ENCODE peak calls at places on chromosomes 12 and 14, in nine cellular contexts. Y, T, Q, L, E, K, F, N and I are unnamed samples.

GRCh38 chr12:28568709-28569108 is 378.5 kb downstream of the CCDC91 start:
- DNase-seq in Q (no peak), L (no peak), E (peak; percentile 37), T (peak; percentile 72), K (no peak), N (peak; percentile 73), F (no peak), Y (no peak), I (no peak)

GRCh38 chr14:104940526-104941150 is 16.0 kb downstream of the PLD4 start:
- DNase-seq in T (no peak), K (no peak), E (no peak), Q (no peak), N (no peak), L (no peak), Y (peak; percentile 32), F (peak; percentile 56), I (no peak)

GRCh38 chr12:131055093-131055465 is 101.4 kb downstream of the ADGRD1 start:
- DNase-seq in Q (no peak), N (no peak), T (no peak), Y (no peak), L (no peak), E (no peak), K (no peak), F (peak; percentile 13), I (peak; percentile 64)

GRCh38 chr12:2841056-2841455 is 6.2 kb upstream of the NRIP2 start:
- DNase-seq in Q (no peak), Y (no peak), K (no peak), T (peak; percentile 20), F (no peak), E (no peak), N (no peak), L (no peak), I (no peak)

GRCh38 chr14:73502017-73502619 is 11.4 kb downstream of the RIOX1 start:
- DNase-seq in E (no peak), F (no peak), N (no peak), K (no peak), T (no peak), L (no peak), Q (no peak), Y (no peak), I (no peak)

GRCh38 chr12:45388545-45388944 is 172.7 kb downstream of the ANO6 start:
- DNase-seq in K (peak; percentile 61), Y (peak; percentile 54), L (no peak), E (peak; percentile 67), T (peak; percentile 50), F (peak; percentile 75), N (peak; percentile 30), Q (peak; percentile 49), I (no peak)

GRCh38 chr14:21098892-21099595 is 589 bp upstream of the ZNF219 start:
- DNase-seq in Y (no peak), K (no peak), Q (no peak), F (peak; percentile 47), N (no peak), T (no peak), E (no peak), L (no peak), I (no peak)

GRCh38 chr12:912466-913235 is 36.8 kb downstream of the RAD52 start:
- DNase-seq in L (no peak), Q (no peak), K (no peak), N (no peak), Y (no peak), F (no peak), E (no peak), T (no peak), I (no peak)

GRCh38 chr14:71472281-71472960 is 459.8 kb upstream of the RGS6 start:
- DNase-seq in F (no peak), L (no peak), Y (no peak), N (peak; percentile 53), K (no peak), E (peak; percentile 60), T (peak; percentile 55), Q (no peak), I (no peak)

GRCh38 chr14:53491256-53491905 is 338.3 kb upstream of the DDHD1 start:
- DNase-seq in Y (no peak), L (no peak), Q (no peak), T (peak; percentile 46), K (peak; percentile 34), F (no peak), E (peak; percentile 62), N (peak; percentile 42), I (no peak)

GRCh38 chr14:103656031-103656757 is 27.2 kb downstream of the KLC1 start:
- DNase-seq in Q (no peak), Y (no peak), E (peak; percentile 29), N (no peak), T (no peak), K (no peak), L (no peak), F (no peak), I (peak; percentile 21)

GRCh38 chr14:103657466-103657865 is 28.5 kb downstream of the KLC1 start:
- DNase-seq in Y (no peak), K (no peak), Q (no peak), N (peak; percentile 79), F (no peak), E (peak; percentile 94), T (peak; percentile 83), L (no peak), I (peak; percentile 56)

GRCh38 chr14:103654619-103655018 is 25.6 kb downstream of the KLC1 start:
- DNase-seq in K (no peak), E (no peak), L (no peak), T (no peak), Y (no peak), F (no peak), Q (no peak), N (no peak), I (no peak)

GRCh38 chr14:103659631-103660030 is 30.6 kb downstream of the KLC1 start:
- DNase-seq in N (no peak), Y (no peak), T (no peak), L (no peak), Q (no peak), F (no peak), K (no peak), E (no peak), I (no peak)

DNA sequence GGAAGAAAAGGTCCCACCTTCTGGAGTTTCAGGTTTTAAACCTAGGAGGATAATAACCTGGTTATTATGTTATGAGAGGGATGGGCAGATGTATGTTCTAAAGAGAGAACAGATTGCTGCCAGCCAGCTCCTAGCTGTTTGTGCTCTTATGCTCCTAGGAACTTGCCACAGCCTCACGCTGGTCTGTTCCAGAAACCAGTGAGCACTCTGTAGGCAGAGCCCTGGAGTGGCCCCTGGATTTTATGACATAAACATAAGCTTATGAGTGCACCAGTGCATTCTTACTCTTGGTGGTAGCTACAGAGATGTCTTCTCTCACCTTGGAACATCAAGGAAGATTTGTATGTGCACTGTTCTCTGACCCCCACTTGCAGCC is 27.7 kb downstream of the KLC1 start:
- DNase-seq in E (peak; percentile 38), T (no peak), K (no peak), F (no peak), L (no peak), N (no peak), Y (no peak), Q (no peak), I (no peak)
- H3K36me3 ChIP-seq in E (peaks cover 61% of the 10 kb centered on the region), T (peaks cover 24% of the 10 kb centered on the region), K (peaks cover 67% of the 10 kb centered on the region), F (peaks cover 71% of the 10 kb centered on the region), L (no peaks in the 10 kb centered on the region), N (peaks cover 49% of the 10 kb centered on the region), Y (peaks cover 5% of the 10 kb centered on the region), Q (peaks cover 55% of the 10 kb centered on the region), I (peaks cover 10% of the 10 kb centered on the region)

GRCh38 chr12:80218925-80219714 is 119.8 kb downstream of the OTOGL start:
- DNase-seq in Y (no peak), Q (peak; percentile 14), L (no peak), F (no peak), E (no peak), N (no peak), T (no peak), K (peak; percentile 16), I (no peak)
- H3K4me3 ChIP-seq in Y (no peak overlapping the region), Q (no peak overlapping the region), L (no peak overlapping the region), F (no peak overlapping the region), E (no peak overlapping the region), N (no peak overlapping the region), T (no peak overlapping the region), K (no peak overlapping the region), I (no peak overlapping the region)

DNA sequence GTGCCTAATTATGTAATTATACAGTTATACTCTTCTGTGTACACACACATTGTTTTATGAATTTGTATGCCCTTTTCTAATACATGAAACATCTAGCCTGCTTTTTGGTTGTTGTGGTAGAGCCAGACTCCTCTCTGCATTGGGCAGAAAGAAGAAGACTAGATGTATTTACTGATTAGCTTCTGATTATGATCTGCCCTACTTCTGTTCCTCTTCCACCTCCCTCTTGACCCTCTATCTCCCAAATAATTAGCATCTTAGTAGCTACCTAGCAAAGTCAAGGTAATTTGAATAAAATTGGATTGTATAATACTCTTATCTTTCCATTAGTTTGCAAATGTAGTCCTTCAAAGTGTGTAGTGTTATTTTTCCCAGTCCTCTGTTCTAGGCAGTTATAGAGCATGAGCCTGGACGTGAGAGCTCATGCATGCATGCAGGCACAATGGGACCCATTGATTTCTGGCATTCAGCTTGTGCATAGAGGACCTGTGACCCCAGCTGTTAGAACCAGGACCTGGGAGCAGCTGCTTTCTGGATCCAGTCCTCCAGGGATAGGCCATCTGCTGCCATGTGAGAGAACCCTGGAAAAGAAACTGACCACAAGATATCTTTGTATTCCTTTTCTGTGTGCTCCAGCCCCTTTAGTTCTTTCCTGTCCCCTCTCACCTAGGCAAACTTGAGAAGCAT is 76.7 kb downstream of the SUSD6 start:
- DNase-seq in L (no peak), Q (no peak), K (no peak), E (no peak), N (no peak), Y (no peak), F (no peak), T (no peak), I (no peak)
- H3K4me1 ChIP-seq in L (peaks cover 27% of the 10 kb centered on the region), Q (peaks cover 83% of the 10 kb centered on the region), K (peaks cover 9% of the 10 kb centered on the region), E (peaks cover 15% of the 10 kb centered on the region), N (peaks cover 10% of the 10 kb centered on the region), Y (peaks cover 56% of the 10 kb centered on the region), F (no peaks in the 10 kb centered on the region), T (no peaks in the 10 kb centered on the region), I (peaks cover 10% of the 10 kb centered on the region)

GRCh38 chr12:6653987-6654386 is 6.8 kb upstream of the ACRBP start:
- DNase-seq in E (no peak), K (no peak), Q (no peak), N (no peak), T (no peak), Y (no peak), F (no peak), L (no peak), I (peak; percentile 10)

GRCh38 chr12:6652391-6652790 is 5.2 kb upstream of the ACRBP start:
- DNase-seq in F (no peak), E (no peak), N (no peak), Q (no peak), T (no peak), L (no peak), K (no peak), Y (no peak), I (peak; percentile 20)

GRCh38 chr12:6647083-6647604 is at the start of gene ACRBP:
- DNase-seq in N (peak; percentile 35), T (peak; percentile 61), K (peak; percentile 34), E (peak; percentile 78), L (peak; percentile 82), F (peak; percentile 94), Y (peak; percentile 87), Q (peak; percentile 74), I (peak; percentile 87)

GRCh38 chr12:6653342-6653741 is 6.1 kb upstream of the ACRBP start:
- DNase-seq in Q (no peak), E (no peak), F (no peak), Y (no peak), L (no peak), T (no peak), N (no peak), K (no peak), I (no peak)

DNA sequence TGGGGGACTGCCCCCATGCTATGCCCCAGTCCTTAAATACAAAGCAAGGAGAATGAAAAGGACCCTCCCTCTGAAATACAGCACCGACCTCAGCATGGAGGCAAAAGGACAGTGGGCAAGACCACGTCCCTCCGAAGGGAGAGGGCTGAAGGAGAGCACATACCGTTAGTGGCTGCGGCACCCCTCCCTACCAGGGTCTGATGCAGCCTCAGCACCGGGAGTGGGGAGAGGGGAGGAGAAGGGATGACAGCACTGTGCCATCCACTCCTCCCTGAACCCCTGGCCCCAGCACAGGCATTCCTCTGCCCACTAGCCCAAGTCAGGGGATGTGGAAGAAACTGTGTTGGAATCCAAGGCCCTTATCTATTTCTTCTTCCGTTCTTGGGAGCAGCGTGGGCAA is 3.6 kb upstream of the ACRBP start:
- DNase-seq in F (no peak), N (no peak), Q (no peak), Y (no peak), T (no peak), E (no peak), K (no peak), L (no peak), I (no peak)
- H3K36me3 ChIP-seq in F (peaks cover 46% of the 10 kb centered on the region), N (peaks cover 23% of the 10 kb centered on the region), Q (peaks cover 43% of the 10 kb centered on the region), Y (no peaks in the 10 kb centered on the region), T (peaks cover 7% of the 10 kb centered on the region), E (peaks cover 15% of the 10 kb centered on the region), K (peaks cover 62% of the 10 kb centered on the region), L (no peaks in the 10 kb centered on the region), I (peaks cover 16% of the 10 kb centered on the region)